ENCODE peak calls at places on chromosome 17, in four cellular contexts. A is ACHN, E is OCI-LY7, W is body of pancreas. N is an unnamed sample.

GRCh38 chr17:45745843-45746494 is 38.2 kb upstream of the CRHR1 start:
- DNase-seq in A (no peak), E (no peak), W (no peak), N (no peak)

GRCh38 chr17:9768381-9768934 is 22.9 kb downstream of the DHRS7C start:
- DNase-seq in A (peak), E (peak), W (no peak), N (no peak)

GRCh38 chr17:82014432-82014831 is 8.2 kb downstream of the CENPX start:
- DNase-seq in A (no peak), E (no peak), W (no peak), N (no peak)

GRCh38 chr17:77314601-77315000 is 173.8 kb downstream of the SEC14L1 start:
- DNase-seq in A (no peak), E (no peak), W (no peak), N (no peak)

GRCh38 chr17:48012151-48012520 is 25.5 kb downstream of the COPZ2 start:
- DNase-seq in A (peak), E (peak), W (peak), N (no peak)

GRCh38 chr17:71801301-71801700 is 319.5 kb upstream of the SOX9 start:
- DNase-seq in A (no peak), E (no peak), W (peak), N (no peak)

GRCh38 chr17:81666092-81666341 is 388 bp downstream of the OXLD1 start:
- DNase-seq in A (peak), E (peak), W (no peak), N (no peak)

GRCh38 chr17:47210105-47210504 is 957 bp downstream of the MYL4 start:
- DNase-seq in A (no peak), E (no peak), W (no peak), N (no peak)

GRCh38 chr17:10171057-10171456 is 27.3 kb downstream of the GAS7 start:
- DNase-seq in A (no peak), E (no peak), W (peak), N (no peak)

GRCh38 chr17:76191891-76192290 is 48.4 kb downstream of the RNF157 start:
- DNase-seq in A (no peak), E (peak), W (no peak), N (no peak)

GRCh38 chr17:7435676-7436555 is 681 bp downstream of the TMEM102 start:
- DNase-seq in A (peak), E (peak), W (peak), N (peak)

GRCh38 chr17:74771319-74771914 is 4.7 kb downstream of the NAT9 start:
- DNase-seq in A (no peak), E (no peak), W (no peak), N (no peak)

GRCh38 chr17:73402466-73402865 is 90.7 kb upstream of the CDC42EP4 start:
- DNase-seq in A (no peak), E (no peak), W (no peak), N (no peak)

GRCh38 chr17:7108560-7108925 is 6.1 kb downstream of the ASGR2 start:
- DNase-seq in A (no peak), E (no peak), W (no peak), N (no peak)

GRCh38 chr17:76558210-76559095 is 18.6 kb downstream of the PRCD start:
- DNase-seq in A (peak), E (peak), W (no peak), N (no peak)

GRCh38 chr17:30378191-30378796 is 433 bp upstream of the CPD start:
- DNase-seq in A (no peak), E (peak), W (peak), N (no peak)

GRCh38 chr17:17943281-17943984 is 28.8 kb downstream of the TOM1L2 start:
- DNase-seq in A (no peak), E (peak), W (no peak), N (no peak)

GRCh38 chr17:56577810-56578209 is 15.7 kb upstream of the NOG start:
- DNase-seq in A (no peak), E (no peak), W (no peak), N (no peak)

GRCh38 chr17:6948562-6948961 is 47.3 kb upstream of the ALOX12 start:
- DNase-seq in A (no peak), E (no peak), W (no peak), N (no peak)

GRCh38 chr17:59423137-59423703 is 91.8 kb downstream of the YPEL2 start:
- DNase-seq in A (peak), E (no peak), W (peak), N (no peak)

GRCh38 chr17:59488805-59489204 is 76.6 kb upstream of the DHX40 start:
- DNase-seq in A (no peak), E (no peak), W (no peak), N (no peak)